ENCODE peak calls at places on chromosome 13, in four cellular contexts. C is SK-N-SH, F is HepG2, I is GM12878. X is an unnamed sample.

GRCh38 chr13:71865858-71866172 is 1.2 kb downstream of the DACH1 start:
- DNase-seq in F (no peak), I (no peak), C (peak; percentile 65), X (no peak)

GRCh38 chr13:80654638-80655249 is 313.8 kb upstream of the SPRY2 start:
- DNase-seq in I (no peak), F (no peak), C (no peak), X (no peak)

GRCh38 chr13:72144625-72145024 is 277.6 kb upstream of the DACH1 start:
- DNase-seq in C (no peak), I (no peak), F (no peak), X (no peak)

GRCh38 chr13:49517461-49517860 is 21.7 kb downstream of the PHF11 start:
- DNase-seq in F (peak; percentile 26), C (no peak), I (no peak), X (no peak)

GRCh38 chr13:31930901-31931522 is 100.6 kb upstream of the FRY start:
- DNase-seq in F (no peak), I (peak; percentile 70), C (no peak), X (no peak)

GRCh38 chr13:90918551-90918950 is 428.9 kb upstream of the MIR17HG start:
- DNase-seq in F (no peak), I (no peak), C (no peak), X (no peak)

GRCh38 chr13:112067121-112067741 is at the start of gene SOX1:
- DNase-seq in F (no peak), I (no peak), C (no peak), X (no peak)

GRCh38 chr13:50334944-50335343 is 319.7 kb downstream of the KCNRG start:
- DNase-seq in F (peak; percentile 50), C (no peak), I (no peak), X (peak; percentile 18)

GRCh38 chr13:113897966-113898365 is 34.1 kb upstream of the GAS6 start:
- DNase-seq in F (no peak), I (no peak), C (no peak), X (no peak)

GRCh38 chr13:65292488-65292901 is 1937.6 kb downstream of the PCDH9 start:
- DNase-seq in I (no peak), F (no peak), C (peak; percentile 46), X (no peak)

GRCh38 chr13:27308941-27309340 is 38.3 kb downstream of the RASL11A start:
- DNase-seq in F (no peak), C (no peak), I (no peak), X (no peak)

GRCh38 chr13:66367356-66367755 is 862.8 kb downstream of the PCDH9 start:
- DNase-seq in C (no peak), F (no peak), I (no peak), X (no peak)

GRCh38 chr13:57666131-57666530 is 34.6 kb downstream of the PCDH17 start:
- DNase-seq in I (no peak), F (no peak), C (no peak), X (no peak)

GRCh38 chr13:57666554-57666953 is 35.0 kb downstream of the PCDH17 start:
- DNase-seq in C (no peak), I (no peak), F (no peak), X (no peak)

DNA sequence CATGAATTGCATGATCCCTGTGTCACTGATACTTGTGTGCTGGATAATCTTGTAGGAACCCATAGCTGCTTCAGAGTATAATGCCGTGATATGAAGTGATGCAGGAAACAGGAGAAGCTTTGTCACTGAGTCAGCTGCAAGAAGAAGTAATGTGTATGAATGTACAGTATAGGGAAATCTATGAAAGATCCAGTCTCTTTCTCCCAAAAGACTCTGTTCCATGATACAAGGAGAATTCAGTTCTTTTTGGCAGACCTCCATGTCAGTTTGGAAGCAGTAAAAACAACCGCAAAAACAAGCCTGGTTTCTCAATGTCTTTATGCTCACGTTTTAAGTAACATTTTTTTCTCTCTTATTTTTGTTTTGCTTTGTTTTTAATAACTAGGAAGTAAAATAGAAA is 33.9 kb downstream of the PCDH17 start:
- DNase-seq in F (no peak), I (no peak), C (no peak), X (no peak)
- TF ChIP-seq GABPA in F (no peak), I (no peak), C (no peak), X (no peak)

GRCh38 chr13:52925775-52926285 is 77.4 kb upstream of the PCDH8 start:
- DNase-seq in F (no peak), C (no peak), I (no peak), X (no peak)
- TF ChIP-seq MXI1 in F (no peak), C (no peak), I (no peak), X (no peak)

GRCh38 chr13:99797716-99798115 is 173.9 kb downstream of the ZIC5 start:
- DNase-seq in F (no peak), I (no peak), C (no peak), X (no peak)
- TF ChIP-seq GABPA in F (no peak), I (no peak), C (no peak), X (no peak)

DNA sequence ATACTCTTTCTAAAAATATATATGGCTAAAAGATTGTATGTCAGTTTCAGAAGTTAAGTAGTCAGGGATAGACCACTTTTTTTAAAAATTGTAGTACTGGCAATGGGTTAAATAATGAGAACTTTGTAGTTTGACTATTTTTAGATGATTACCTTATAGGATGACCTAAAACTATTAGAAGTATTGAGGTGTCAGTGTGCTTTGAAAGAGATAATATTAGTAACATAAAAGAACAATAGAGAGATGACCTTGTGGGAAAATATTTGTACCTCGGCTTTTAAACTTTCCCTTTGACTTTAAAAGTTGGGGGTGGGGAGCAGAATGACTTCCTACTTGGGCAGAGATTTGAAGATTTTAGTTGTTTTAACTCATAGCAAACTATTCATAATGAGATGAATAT is 48.3 kb downstream of the SLAIN1 start:
- DNase-seq in I (no peak), F (no peak), C (no peak), X (no peak)
- TF ChIP-seq MXI1 in I (no peak), F (no peak), C (no peak), X (no peak)

GRCh38 chr13:19185086-19185864 is 3.7 kb upstream of the TUBA3C start:
- DNase-seq in F (no peak), C (no peak), I (no peak), X (no peak)
- TF ChIP-seq GABPA in F (no peak), C (no peak), I (no peak), X (no peak)

DNA sequence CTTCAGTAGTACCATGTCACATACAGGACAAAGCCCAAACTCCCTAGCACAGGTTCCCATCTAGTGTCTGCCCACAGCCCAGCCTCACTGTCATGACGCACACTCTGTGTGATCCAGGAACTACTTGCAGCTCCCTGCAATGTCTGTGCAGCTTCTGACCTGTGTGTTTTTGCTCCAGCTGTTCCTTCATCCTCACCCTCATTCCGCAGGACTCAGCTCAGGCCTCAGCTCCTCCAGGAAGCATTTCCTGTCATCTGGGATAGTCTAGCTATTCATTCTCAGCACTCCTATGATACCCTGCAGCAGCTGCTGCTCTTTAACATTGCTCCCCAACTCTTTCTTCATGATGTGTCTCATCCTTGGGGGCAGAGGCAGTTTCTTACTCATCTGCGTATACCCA is 56.1 kb downstream of the ENOX1 start:
- DNase-seq in I (no peak), C (no peak), F (no peak), X (no peak)
- TF ChIP-seq MXI1 in I (no peak), C (no peak), F (no peak), X (no peak)